ENCODE peak calls at places on chromosomes 5 and 9, in nine cellular contexts. I is fibroblast of lung, Y is GM23248, Q is neural progenitor cell, N is H1, B is hepatocyte, R is Karpas-422, W is osteoblast, U is neuronal stem cell. T is an unnamed sample.

GRCh38 chr5:180297587-180298282 is 5.9 kb upstream of the MAPK9 start:
- DNase-seq in I (no peak), Y (no peak), Q (no peak), N (no peak), B (no peak), R (no peak), W (no peak), U (no peak), T (no peak)

GRCh38 chr5:38258319-38259061 is at the start of gene EGFLAM:
- DNase-seq in I (peak), Y (peak), Q (peak), N (peak), B (peak), R (no peak), W (peak), U (peak), T (no peak)

GRCh38 chr9:3437031-3437430 is 88.8 kb downstream of the RFX3 start:
- DNase-seq in I (no peak), Y (no peak), Q (no peak), N (no peak), B (no peak), R (no peak), W (no peak), U (no peak), T (no peak)

GRCh38 chr5:93899026-93899600 is 157.7 kb upstream of the POU5F2 start:
- DNase-seq in I (no peak), Y (peak), Q (peak), N (no peak), B (no peak), R (peak), W (no peak), U (no peak), T (no peak)

GRCh38 chr5:132243366-132243977 is 14.0 kb upstream of the PDLIM4 start:
- DNase-seq in I (no peak), Y (no peak), Q (no peak), N (no peak), B (no peak), R (no peak), W (no peak), U (no peak), T (no peak)

GRCh38 chr5:88142801-88143692 is 125.6 kb downstream of the TMEM161B start:
- DNase-seq in I (peak), Y (peak), Q (peak), N (peak), B (no peak), R (no peak), W (no peak), U (peak), T (peak)

GRCh38 chr9:114315723-114316363 is 7.1 kb upstream of the ORM1 start:
- DNase-seq in I (no peak), Y (no peak), Q (no peak), N (peak), B (no peak), R (no peak), W (no peak), U (no peak), T (no peak)

GRCh38 chr9:131566158-131566557 is 20.8 kb downstream of the PRRT1B start:
- DNase-seq in I (no peak), Y (no peak), Q (no peak), N (no peak), B (no peak), R (no peak), W (no peak), U (no peak), T (no peak)

GRCh38 chr9:127175764-127176163 is 53.3 kb upstream of the ANGPTL2 start:
- DNase-seq in I (no peak), Y (no peak), Q (no peak), N (no peak), B (no peak), R (no peak), W (peak), U (no peak), T (no peak)

GRCh38 chr5:1134478-1134877 is 22.6 kb upstream of the SLC12A7 start:
- DNase-seq in I (no peak), Y (no peak), Q (no peak), N (no peak), B (no peak), R (peak), W (no peak), U (no peak), T (no peak)

GRCh38 chr5:178778919-178779318 is 48.5 kb upstream of the ZNF354A start:
- DNase-seq in I (no peak), Y (no peak), Q (no peak), N (no peak), B (peak), R (no peak), W (no peak), U (no peak), T (no peak)

GRCh38 chr5:32760091-32760509 is 49.0 kb downstream of the NPR3 start:
- DNase-seq in I (peak), Y (peak), Q (no peak), N (no peak), B (no peak), R (no peak), W (peak), U (no peak), T (peak)

GRCh38 chr9:69797680-69798079 is 22.9 kb upstream of the CFAP95 start:
- DNase-seq in I (no peak), Y (no peak), Q (no peak), N (no peak), B (no peak), R (no peak), W (no peak), U (no peak), T (no peak)

GRCh38 chr5:128469924-128470323 is 68.1 kb downstream of the FBN2 start:
- DNase-seq in I (no peak), Y (peak), Q (no peak), N (no peak), B (no peak), R (no peak), W (peak), U (no peak), T (peak)

GRCh38 chr9:134192951-134193731 is 28.8 kb upstream of the RNU6ATAC start:
- DNase-seq in I (no peak), Y (no peak), Q (no peak), N (no peak), B (no peak), R (no peak), W (no peak), U (no peak), T (no peak)

GRCh38 chr5:168366124-168366523 is 74.7 kb downstream of the WWC1 start:
- DNase-seq in I (peak), Y (peak), Q (no peak), N (no peak), B (no peak), R (no peak), W (peak), U (no peak), T (peak)

GRCh38 chr5:109865636-109866035 is 175.9 kb downstream of the MAN2A1 start:
- DNase-seq in I (peak), Y (peak), Q (no peak), N (no peak), B (peak), R (no peak), W (peak), U (peak), T (peak)

GRCh38 chr5:41071975-41072374 is 833 bp upstream of the MROH2B start:
- DNase-seq in I (peak), Y (peak), Q (no peak), N (no peak), B (no peak), R (no peak), W (no peak), U (no peak), T (peak)

GRCh38 chr9:75692309-75692708 is 198.2 kb upstream of the PCSK5 start:
- DNase-seq in I (no peak), Y (no peak), Q (no peak), N (no peak), B (no peak), R (no peak), W (no peak), U (no peak), T (no peak)

GRCh38 chr5:123778641-123779040 is 266.7 kb downstream of the CSNK1G3 start:
- DNase-seq in I (no peak), Y (no peak), Q (no peak), N (no peak), B (no peak), R (no peak), W (no peak), U (no peak), T (no peak)

GRCh38 chr9:94140791-94141790 is 56.8 kb downstream of the PTPDC1 start:
- DNase-seq in I (peak), Y (no peak), Q (no peak), N (no peak), B (no peak), R (no peak), W (peak), U (no peak), T (peak)

GRCh38 chr5:72557576-72558336 is 50.5 kb upstream of the ZNF366 start:
- DNase-seq in I (no peak), Y (no peak), Q (no peak), N (no peak), B (no peak), R (no peak), W (peak), U (no peak), T (no peak)

GRCh38 chr5:6721442-6721841 is 8.2 kb downstream of the TENT4A start:
- DNase-seq in I (no peak), Y (peak), Q (no peak), N (no peak), B (no peak), R (peak), W (peak), U (no peak), T (no peak)

GRCh38 chr5:159186319-159186718 is 23.0 kb downstream of the RNF145 start:
- DNase-seq in I (no peak), Y (no peak), Q (no peak), N (no peak), B (no peak), R (no peak), W (no peak), U (no peak), T (no peak)

GRCh38 chr5:61332369-61332745 is 299 bp downstream of the ZSWIM6 start:
- DNase-seq in I (no peak), Y (peak), Q (peak), N (no peak), B (peak), R (no peak), W (peak), U (peak), T (no peak)

GRCh38 chr5:135505973-135506372 is 29.8 kb downstream of the NEUROG1 start:
- DNase-seq in I (peak), Y (peak), Q (no peak), N (no peak), B (no peak), R (no peak), W (no peak), U (no peak), T (peak)

GRCh38 chr9:98989036-98990000 is 45.6 kb downstream of the COL15A1 start:
- DNase-seq in I (peak), Y (peak), Q (peak), N (no peak), B (peak), R (peak), W (peak), U (no peak), T (peak)

DNA sequence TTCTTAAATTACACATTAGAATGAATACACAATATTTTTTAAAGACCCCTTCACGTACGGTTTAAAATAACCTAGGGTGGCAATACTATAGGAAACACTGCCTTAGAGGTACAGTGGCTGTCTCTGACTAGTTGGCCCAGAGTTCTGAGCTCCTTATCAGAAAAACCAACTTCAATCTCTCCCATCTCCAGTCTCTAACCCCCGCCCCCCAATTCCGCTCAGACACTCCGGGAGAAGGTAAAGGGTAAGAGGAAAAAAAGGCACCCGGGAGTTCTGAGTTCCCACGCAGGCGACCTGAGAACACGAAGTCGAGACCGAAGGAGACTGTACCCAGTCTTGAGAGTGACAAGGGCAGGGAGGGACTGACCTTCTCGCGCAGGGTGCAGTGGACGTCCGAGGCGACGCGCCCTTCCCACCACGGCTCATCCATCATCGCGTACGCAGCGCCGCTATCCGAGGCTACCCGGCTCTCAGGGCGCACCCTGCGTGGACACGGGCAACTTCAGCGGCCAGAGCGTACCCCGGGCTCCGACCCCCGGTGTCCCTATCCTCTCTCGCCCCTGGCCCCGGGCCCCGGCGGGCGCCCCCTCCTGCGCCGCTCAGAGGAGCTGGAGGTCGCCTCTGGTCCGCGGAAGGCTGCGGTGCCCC is 749 bp downstream of the CCNJL start:
- DNase-seq in I (no peak), Y (no peak), Q (no peak), N (peak), B (peak), R (no peak), W (peak), U (no peak), T (no peak)
- H2AFZ ChIP-seq in I (peak), Y (no peak), Q (peak), N (no peak), B (peak), R (no peak), W (peak), U (peak), T (peak)

GRCh38 chr5:51651476-51651875 is 268.2 kb downstream of the ISL1 start:
- DNase-seq in I (no peak), Y (no peak), Q (no peak), N (no peak), B (no peak), R (no peak), W (no peak), U (no peak), T (no peak)
- H2AFZ ChIP-seq in I (no peak), Y (no peak), Q (peak), N (peak), B (no peak), R (no peak), W (no peak), U (no peak), T (no peak)

GRCh38 chr9:121652838-121653231 is 1.4 kb downstream of the DAB2IP start:
- DNase-seq in I (no peak), Y (no peak), Q (no peak), N (no peak), B (no peak), R (no peak), W (peak), U (no peak), T (no peak)
- H2AFZ ChIP-seq in I (no peak), Y (no peak), Q (no peak), N (no peak), B (no peak), R (no peak), W (no peak), U (peak), T (peak)

GRCh38 chr5:160749682-160750081 is 102.3 kb downstream of the ATP10B start:
- DNase-seq in I (no peak), Y (no peak), Q (no peak), N (no peak), B (no peak), R (no peak), W (no peak), U (no peak), T (no peak)
- H2AFZ ChIP-seq in I (no peak), Y (no peak), Q (no peak), N (no peak), B (no peak), R (no peak), W (no peak), U (no peak), T (no peak)

DNA sequence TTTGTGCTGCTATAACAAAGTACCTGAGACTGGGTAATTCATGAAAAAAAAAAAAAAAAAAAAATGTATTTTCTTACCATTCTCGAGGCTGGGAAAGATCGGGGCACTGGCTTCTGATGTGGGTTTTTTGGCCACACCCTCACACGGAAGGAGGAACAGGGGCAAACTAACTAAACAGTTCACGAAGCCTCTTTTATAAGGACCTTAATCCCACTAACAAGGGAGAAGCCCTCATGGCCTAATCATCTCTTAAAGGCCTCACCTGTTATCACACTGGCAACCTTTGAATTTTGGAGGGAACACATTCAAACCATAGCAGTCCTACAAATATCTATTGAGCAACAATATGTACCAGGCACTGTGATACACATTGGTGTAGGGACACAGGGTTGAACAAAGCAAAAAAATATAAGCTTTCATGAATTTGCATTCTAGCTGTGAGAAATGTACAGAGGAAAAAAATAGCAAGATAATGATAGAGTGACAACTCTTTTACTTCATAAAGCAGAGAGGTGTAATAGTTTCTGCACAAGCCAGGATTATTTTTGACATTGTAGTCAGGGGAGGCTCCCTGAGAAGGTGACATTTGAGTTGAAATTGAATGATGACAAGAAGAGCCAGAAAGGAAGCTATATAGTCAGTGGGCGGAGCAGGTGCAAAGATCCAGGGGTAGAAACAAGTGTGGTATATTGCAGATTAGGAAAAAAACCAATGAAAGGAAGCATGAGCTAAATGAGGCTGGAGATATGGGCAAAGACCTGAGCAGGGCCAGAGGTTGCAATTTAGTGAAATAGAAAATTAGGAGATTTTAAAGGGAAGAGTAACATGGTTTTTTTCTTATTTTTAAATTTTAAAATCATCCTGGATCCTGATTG is 68.1 kb upstream of the GRAMD2B start:
- DNase-seq in I (no peak), Y (no peak), Q (no peak), N (no peak), B (no peak), R (no peak), W (no peak), U (no peak), T (no peak)
- H2AFZ ChIP-seq in I (no peak), Y (no peak), Q (no peak), N (no peak), B (no peak), R (peak), W (peak), U (no peak), T (peak)

T was measured in astrocyte.